ENCODE peak calls at places on chromosomes 5 and 9, in five cellular contexts. S is H1, Q is ovary, J is A549, Z is spleen. W is an unnamed sample.

GRCh38 chr9:22103650-22104575 is 94.8 kb upstream of the CDKN2B start:
- DNase-seq in Z (no peak), Q (no peak), S (no peak), J (no peak), W (no peak)

GRCh38 chr9:3962467-3962866 is 337.4 kb downstream of the GLIS3 start:
- DNase-seq in J (peak; percentile 48), S (no peak), Q (no peak), Z (no peak), W (no peak)

GRCh38 chr9:69264526-69264925 is 60.5 kb upstream of the ENTREP1 start:
- DNase-seq in Z (no peak), S (no peak), Q (no peak), J (no peak), W (no peak)

GRCh38 chr5:95778713-95779426 is 43.7 kb downstream of the GLRX start:
- DNase-seq in S (no peak), Q (no peak), J (no peak), Z (no peak), W (no peak)

GRCh38 chr5:115461506-115462290 is 82.9 kb downstream of the FEM1C start:
- DNase-seq in Q (no peak), S (no peak), J (peak; percentile 38), Z (no peak), W (no peak)

GRCh38 chr9:122320346-122320995 is 50.4 kb upstream of the PTGS1 start:
- DNase-seq in S (no peak), Q (no peak), J (no peak), Z (no peak), W (no peak)

GRCh38 chr9:80552931-80553330 is 981.2 kb downstream of the TLE4 start:
- DNase-seq in Z (no peak), S (no peak), J (no peak), Q (peak; percentile 59), W (no peak)

GRCh38 chr9:124281934-124282351 is 24.2 kb downstream of the NEK6 start:
- DNase-seq in S (no peak), Z (no peak), Q (no peak), J (no peak), W (no peak)

GRCh38 chr5:80668016-80668969 is 13.5 kb upstream of the DHFR start:
- DNase-seq in S (no peak), Q (no peak), Z (peak; percentile 79), J (no peak), W (no peak)

GRCh38 chr5:99955962-99956361 is 579.2 kb upstream of the FAM174A start:
- DNase-seq in S (no peak), Q (no peak), J (no peak), Z (peak; percentile 63), W (no peak)

GRCh38 chr9:96420468-96421219 is 2.5 kb upstream of the ZNF367 start:
- DNase-seq in S (no peak), J (peak; percentile 92), Q (peak; percentile 42), Z (no peak), W (no peak)

GRCh38 chr5:147753783-147754182 is 28.7 kb downstream of the JAKMIP2 start:
- DNase-seq in S (no peak), Z (no peak), Q (no peak), J (no peak), W (no peak)

GRCh38 chr9:70060883-70061507 is 17.3 kb downstream of the MAMDC2 start:
- DNase-seq in Z (no peak), S (no peak), Q (no peak), J (no peak), W (no peak)

GRCh38 chr5:76818844-76819831 is at the start of gene F2RL1:
- DNase-seq in J (peak; percentile 88), Z (peak; percentile 86), S (peak; percentile 88), Q (peak; percentile 19), W (peak; percentile 85)

GRCh38 chr9:80968611-80969010 is 720.7 kb downstream of the TLE1 start:
- DNase-seq in J (no peak), Z (no peak), Q (no peak), S (no peak), W (no peak)

GRCh38 chr5:145158654-145159199 is 676.4 kb downstream of the PRELID2 start:
- DNase-seq in S (no peak), Q (no peak), J (no peak), Z (no peak), W (no peak)

GRCh38 chr5:100131161-100131560 is 404.0 kb upstream of the FAM174A start:
- DNase-seq in J (no peak), Q (no peak), Z (no peak), S (no peak), W (no peak)

GRCh38 chr9:31034311-31034710 is 1350.1 kb upstream of the ACO1 start:
- DNase-seq in S (no peak), Z (no peak), Q (no peak), J (no peak), W (no peak)

GRCh38 chr5:118937393-118938061 is 50.8 kb downstream of the DTWD2 start:
- DNase-seq in Z (no peak), S (no peak), J (no peak), Q (no peak), W (no peak)

GRCh38 chr9:98191615-98192502 is 578 bp downstream of the CORO2A start:
- DNase-seq in J (no peak), Q (no peak), Z (peak; percentile 90), S (peak; percentile 70), W (peak; percentile 49)

GRCh38 chr5:107670927-107671741 is at the start of gene EFNA5:
- DNase-seq in S (peak; percentile 76), Q (peak; percentile 20), Z (peak; percentile 75), J (peak; percentile 17), W (peak; percentile 20)

GRCh38 chr5:173016621-173017046 is 33.1 kb downstream of the ATP6V0E1 start:
- DNase-seq in S (no peak), Z (no peak), Q (peak; percentile 52), J (peak; percentile 9), W (peak; percentile 30)

GRCh38 chr9:73200694-73201432 is 49.2 kb downstream of the ANXA1 start:
- DNase-seq in S (no peak), J (no peak), Q (no peak), Z (no peak), W (no peak)

GRCh38 chr5:3835817-3836216 is 240.2 kb downstream of the IRX1 start:
- DNase-seq in S (no peak), J (no peak), Q (no peak), Z (no peak), W (no peak)

GRCh38 chr5:171336486-171337206 is 27.6 kb downstream of the TLX3 start:
- DNase-seq in Z (peak; percentile 49), J (peak; percentile 32), S (peak; percentile 58), Q (no peak), W (no peak)

GRCh38 chr9:116737137-116737546 is 50.0 kb downstream of the TRIM32 start:
- DNase-seq in Z (peak; percentile 86), Q (peak; percentile 37), S (peak; percentile 98), J (peak; percentile 92), W (peak; percentile 70)

GRCh38 chr5:113825143-113825542 is 311.6 kb downstream of the YTHDC2 start:
- DNase-seq in S (no peak), Q (no peak), Z (no peak), J (no peak), W (no peak)

GRCh38 chr5:77028631-77029375 is 1.4 kb upstream of the AGGF1 start:
- DNase-seq in J (no peak), Z (no peak), S (no peak), Q (no peak), W (no peak)

GRCh38 chr5:23740029-23740428 is 232.6 kb downstream of the PRDM9 start:
- DNase-seq in Z (no peak), J (no peak), Q (no peak), S (no peak), W (peak; percentile 12)

DNA sequence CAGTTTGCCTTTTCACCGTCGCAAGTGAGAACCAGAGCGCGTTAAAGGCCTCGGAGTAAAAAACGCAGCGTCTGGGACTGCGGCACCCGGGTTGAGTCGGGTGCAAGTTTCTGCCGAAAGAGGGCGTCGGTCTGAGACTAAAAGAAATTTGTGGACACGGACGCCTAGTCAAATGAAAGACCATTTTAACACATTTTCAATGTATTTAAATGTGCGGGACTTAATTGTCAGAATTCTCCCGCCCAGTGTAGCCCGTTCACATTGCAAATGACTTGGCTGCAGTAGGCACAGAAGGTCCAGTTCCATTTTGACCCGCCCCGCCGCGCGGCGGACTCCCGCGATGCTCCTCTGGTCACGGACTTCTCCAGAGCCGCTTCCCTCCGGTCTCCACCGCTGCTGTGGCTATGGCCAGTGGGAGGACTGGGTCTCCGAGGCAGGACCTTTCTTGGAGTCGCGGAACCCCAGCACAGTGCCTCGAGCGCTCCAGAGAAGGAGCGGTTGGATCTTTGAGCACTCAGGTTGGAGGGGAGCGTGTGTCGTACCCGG is 1.3 kb upstream of the NPR3 start:
- DNase-seq in S (peak; percentile 78), Q (peak; percentile 60), Z (peak; percentile 79), J (peak; percentile 74), W (peak; percentile 59)
- H3K27ac ChIP-seq in S (no peak overlapping the region), Q (peak overlapping the region; percentile 4), Z (peak overlapping the region; percentile 79), J (peak overlapping the region; percentile 91), W (peak overlapping the region; percentile 28)

GRCh38 chr5:55159763-55160492 is at the start of gene GPX8:
- DNase-seq in S (no peak), J (peak; percentile 76), Q (peak; percentile 38), Z (no peak), W (peak; percentile 25)
- TF ChIP-seq POLR2A in S (peak; percentile 86), J (peak; percentile 27), Q (no peak), Z (no peak), W (no peak)

DNA sequence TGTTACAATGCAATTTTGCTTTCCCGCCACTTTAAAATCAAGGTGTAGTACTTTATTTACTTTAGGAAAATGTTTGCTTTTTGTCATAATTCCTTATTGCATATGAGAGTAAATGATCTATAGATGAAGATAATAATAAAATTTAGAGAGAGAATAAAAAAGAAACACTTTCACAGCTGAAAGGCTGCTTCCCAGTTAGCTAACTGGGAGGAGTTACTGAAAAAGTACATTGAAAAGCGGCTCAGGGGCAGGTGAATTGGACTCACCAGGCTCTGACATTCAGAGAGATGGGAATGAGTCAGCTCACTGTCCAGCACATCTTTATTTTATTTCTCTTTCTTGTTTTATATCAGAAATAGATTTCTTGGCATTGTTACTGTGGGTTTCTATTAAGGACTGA is 131.7 kb upstream of the CCDC152 start:
- DNase-seq in Q (no peak), Z (no peak), J (no peak), S (no peak), W (no peak)
- H3K27ac ChIP-seq in Q (no peak overlapping the region), Z (no peak overlapping the region), J (no peak overlapping the region), S (no peak overlapping the region), W (no peak overlapping the region)

DNA sequence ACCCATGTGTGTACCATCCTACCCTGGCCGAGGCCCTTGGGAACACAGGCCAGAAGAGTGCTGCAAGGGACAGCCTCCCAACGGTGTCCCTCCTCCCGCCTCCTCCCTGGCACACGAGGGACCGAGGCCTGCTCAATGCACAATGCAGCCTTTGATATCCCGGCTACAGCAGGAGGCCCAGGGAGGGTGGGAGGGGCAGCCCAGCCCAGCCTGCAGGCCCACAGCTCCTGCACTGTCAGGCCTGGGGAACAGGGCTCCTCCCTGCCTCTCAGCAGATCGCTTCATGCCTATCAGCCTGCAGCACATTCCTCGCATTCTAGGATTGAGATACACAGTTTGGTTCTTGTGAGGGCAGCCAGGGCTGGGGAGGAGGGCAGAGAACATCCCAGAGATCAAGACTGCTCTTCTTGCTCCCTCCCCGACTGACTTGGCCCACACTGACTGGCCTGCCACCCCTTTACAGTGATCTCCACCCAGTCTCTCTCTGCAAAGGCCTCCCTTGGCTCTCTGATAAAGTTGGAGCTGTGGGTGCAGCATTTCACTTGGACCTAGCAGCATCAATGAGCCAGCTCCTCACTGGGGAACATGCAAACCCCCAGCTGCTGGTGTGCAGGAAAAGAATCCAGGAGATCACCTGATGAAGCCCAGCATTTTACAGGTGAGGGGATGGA is at the start of gene SH3TC2:
- DNase-seq in J (peak; percentile 14), Q (no peak), Z (peak; percentile 68), S (peak; percentile 53), W (peak; percentile 57)
- TF ChIP-seq POLR2A in J (no peak), Q (no peak), Z (no peak), S (no peak), W (no peak)

GRCh38 chr5:83472508-83473343 is 1.2 kb downstream of the VCAN start:
- DNase-seq in J (peak; percentile 45), S (peak; percentile 71), Z (peak; percentile 76), Q (peak; percentile 36), W (no peak)
- H3K27ac ChIP-seq in J (peak overlapping the region; percentile 85), S (peak overlapping the region; percentile 53), Z (no peak overlapping the region), Q (no peak overlapping the region), W (no peak overlapping the region)

W was measured in prostate gland.